ENCODE peak calls at places on chromosomes 5 and 9, in nine cellular contexts. A, D, Q, P, U, W, S, B and E are unnamed samples.

GRCh38 chr5:8458038-8458383 is 589.1 kb downstream of the MTRR start:
- DNase-seq in P (no peak), Q (no peak), D (peak), U (no peak), S (no peak), W (no peak), A (no peak), B (no peak), E (no peak)

GRCh38 chr5:83044941-83045340 is 32.3 kb downstream of the TMEM167A start:
- DNase-seq in Q (no peak), D (no peak), P (no peak), S (no peak), B (no peak), U (no peak), A (no peak), W (no peak), E (no peak)

GRCh38 chr5:174030289-174030688 is 15.2 kb upstream of the NSG2 start:
- DNase-seq in A (no peak), B (no peak), P (no peak), S (no peak), Q (no peak), D (no peak), W (no peak), U (no peak), E (no peak)

GRCh38 chr9:121556082-121556481 is 56.4 kb upstream of the GGTA1 start:
- DNase-seq in B (no peak), D (no peak), Q (no peak), P (no peak), U (no peak), W (no peak), A (no peak), S (no peak), E (no peak)

GRCh38 chr5:150055707-150056443 is 30.5 kb downstream of the CSF1R start:
- DNase-seq in W (no peak), A (no peak), B (no peak), U (no peak), S (no peak), D (no peak), Q (no peak), P (no peak), E (no peak)

GRCh38 chr5:139396691-139397090 is 1.8 kb upstream of the PROB1 start:
- DNase-seq in P (no peak), S (no peak), U (no peak), D (no peak), W (no peak), A (peak), Q (no peak), B (no peak), E (no peak)

GRCh38 chr5:18069790-18070189 is 435.5 kb downstream of the TAF11L14 start:
- DNase-seq in S (no peak), D (no peak), B (no peak), W (no peak), U (no peak), A (no peak), P (no peak), Q (no peak), E (no peak)

GRCh38 chr5:153352685-153353219 is 137.7 kb upstream of the GRIA1 start:
- DNase-seq in A (no peak), Q (no peak), B (no peak), S (no peak), U (no peak), W (no peak), P (no peak), D (no peak), E (no peak)

GRCh38 chr5:116358911-116359418 is 215.7 kb downstream of the SEMA6A start:
- DNase-seq in U (no peak), S (no peak), B (no peak), A (no peak), Q (no peak), D (no peak), W (no peak), P (no peak), E (no peak)

GRCh38 chr5:134647750-134648424 is 698 bp upstream of the SEC24A start:
- DNase-seq in S (no peak), P (no peak), Q (no peak), A (no peak), B (no peak), U (no peak), D (peak), W (no peak), E (no peak)

GRCh38 chr5:108636135-108636888 is 111.4 kb upstream of the FER start:
- DNase-seq in B (no peak), A (no peak), D (peak), U (no peak), P (no peak), S (no peak), Q (no peak), W (no peak), E (no peak)

GRCh38 chr5:116573279-116573616 is 1.4 kb downstream of the SEMA6A start:
- DNase-seq in P (peak), D (no peak), W (peak), S (peak), U (peak), Q (no peak), B (no peak), A (peak), E (no peak)

GRCh38 chr9:96047741-96048115 is 172.2 kb downstream of the ERCC6L2 start:
- DNase-seq in W (no peak), D (peak), S (no peak), B (no peak), A (peak), P (peak), Q (no peak), U (no peak), E (no peak)

GRCh38 chr5:149177911-149178565 is 36.7 kb downstream of the ABLIM3 start:
- DNase-seq in B (no peak), Q (no peak), D (peak), W (no peak), A (no peak), S (no peak), U (no peak), P (no peak), E (no peak)

GRCh38 chr5:14458414-14458813 is 123.2 kb upstream of the OTULINL start:
- DNase-seq in D (no peak), Q (no peak), A (no peak), W (no peak), P (no peak), S (no peak), U (no peak), B (no peak), E (no peak)

GRCh38 chr5:169201597-169201996 is 99.3 kb downstream of the SLIT3 start:
- DNase-seq in P (no peak), A (no peak), S (no peak), Q (peak), D (no peak), U (no peak), W (no peak), B (no peak), E (no peak)

GRCh38 chr5:71589903-71590302 is 2.8 kb downstream of the MCCC2 start:
- DNase-seq in D (no peak), U (no peak), B (no peak), S (no peak), Q (no peak), P (no peak), W (no peak), A (no peak), E (no peak)

GRCh38 chr5:150599917-150600511 is 40.4 kb upstream of the SYNPO start:
- DNase-seq in S (peak), P (peak), B (no peak), W (peak), D (no peak), U (peak), A (peak), Q (peak), E (peak)

GRCh38 chr5:56264417-56265025 is 31.4 kb upstream of the ANKRD55 start:
- DNase-seq in S (peak), D (peak), A (no peak), P (peak), B (peak), Q (peak), U (no peak), W (peak), E (no peak)

GRCh38 chr5:147400836-147401235 is 109.0 kb downstream of the DPYSL3 start:
- DNase-seq in P (no peak), D (no peak), B (no peak), S (no peak), W (no peak), A (no peak), Q (no peak), U (no peak), E (no peak)

GRCh38 chr9:3526903-3527652 is 1.3 kb upstream of the RFX3 start:
- DNase-seq in A (peak), S (peak), U (no peak), P (peak), D (peak), Q (no peak), B (no peak), W (no peak), E (no peak)

GRCh38 chr5:156386976-156387375 is 60.0 kb downstream of the SGCD start:
- DNase-seq in A (no peak), U (no peak), D (no peak), P (no peak), W (no peak), S (no peak), Q (no peak), B (no peak), E (no peak)

GRCh38 chr9:4530375-4530774 is 40.1 kb downstream of the SLC1A1 start:
- DNase-seq in Q (no peak), W (no peak), P (no peak), S (no peak), D (no peak), B (no peak), U (no peak), A (no peak), E (no peak)

GRCh38 chr9:38371495-38371894 is 21.0 kb upstream of the ALDH1B1 start:
- DNase-seq in P (peak), S (no peak), U (no peak), B (no peak), D (no peak), W (peak), Q (peak), A (no peak), E (no peak)

GRCh38 chr9:297104-297794 is 82.6 kb downstream of the DOCK8 start:
- DNase-seq in S (no peak), U (no peak), W (peak), A (peak), P (peak), B (no peak), Q (no peak), D (no peak), E (peak)

GRCh38 chr5:66987949-66988838 is 208.4 kb downstream of the CD180 start:
- DNase-seq in Q (peak), U (no peak), P (no peak), A (no peak), S (peak), B (no peak), D (peak), W (no peak), E (no peak)

GRCh38 chr5:84017704-84018240 is 297.1 kb upstream of the HAPLN1 start:
- DNase-seq in W (no peak), A (no peak), Q (no peak), P (no peak), S (no peak), U (no peak), B (no peak), D (no peak), E (no peak)

GRCh38 chr9:137648396-137648795 is 29.6 kb downstream of the EHMT1 start:
- DNase-seq in P (no peak), D (no peak), B (no peak), Q (no peak), U (no peak), A (peak), W (no peak), S (no peak), E (no peak)

GRCh38 chr9:136007906-136008692 is 46.9 kb upstream of the UBAC1 start:
- DNase-seq in S (no peak), U (peak), B (no peak), W (no peak), D (no peak), Q (no peak), P (no peak), A (no peak), E (no peak)

GRCh38 chr5:40221796-40222195 is 457.9 kb upstream of the PTGER4 start:
- DNase-seq in A (no peak), P (no peak), B (no peak), S (no peak), U (no peak), D (no peak), Q (no peak), W (no peak), E (no peak)

GRCh38 chr9:35526087-35526801 is 36.3 kb downstream of the RUSC2 start:
- DNase-seq in S (no peak), U (no peak), Q (no peak), P (no peak), W (no peak), B (no peak), D (no peak), A (no peak), E (no peak)
- TF ChIP-seq POLR2AphosphoS5 in S (no peak), U (no peak), Q (no peak), P (peak), W (no peak), B (no peak), D (no peak), A (no peak), E (no peak)

DNA sequence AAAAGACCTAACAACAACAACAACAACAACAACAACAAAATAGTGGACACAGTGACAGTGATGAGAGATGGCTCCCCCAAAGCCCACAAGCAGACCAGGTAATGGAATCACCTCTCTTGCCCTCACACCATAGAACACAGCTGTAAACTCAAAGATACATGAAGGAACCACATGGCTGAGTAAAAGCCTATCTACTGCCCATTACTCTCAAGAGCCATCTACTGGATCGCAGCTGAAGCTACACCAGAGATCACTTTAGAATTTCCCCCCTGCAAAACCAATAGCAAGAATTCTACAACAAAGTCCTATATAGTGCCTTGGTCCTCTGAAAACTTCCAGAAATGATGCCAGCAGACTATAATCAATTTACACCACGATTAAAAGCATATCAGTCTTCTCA is 1537.6 kb upstream of the CDH9 start:
- DNase-seq in W (no peak), S (no peak), D (peak), A (no peak), B (no peak), U (no peak), P (no peak), Q (no peak), E (no peak)
- TF ChIP-seq CTCF in W (no peak), S (peak), D (peak), A (no peak), B (no peak), U (no peak), P (no peak), Q (no peak), E (no peak)

GRCh38 chr9:128898845-128899565 is 17.1 kb downstream of the LRRC8A start:
- DNase-seq in W (no peak), B (no peak), D (no peak), A (no peak), P (no peak), Q (no peak), U (no peak), S (no peak), E (no peak)
- H3K27ac ChIP-seq in W (peak), B (no peak), D (no peak), A (peak), P (peak), Q (no peak), U (peak), S (no peak), E (peak)

GRCh38 chr9:134429007-134429406 is 102.8 kb downstream of the RXRA start:
- DNase-seq in B (no peak), A (no peak), U (peak), P (no peak), W (no peak), S (no peak), D (no peak), Q (no peak), E (no peak)

GRCh38 chr9:134431626-134432025 is 105.4 kb downstream of the RXRA start:
- DNase-seq in D (no peak), Q (no peak), W (no peak), S (no peak), B (no peak), A (no peak), U (peak), P (no peak), E (no peak)

GRCh38 chr9:134427153-134427782 is 101.0 kb downstream of the RXRA start:
- DNase-seq in D (no peak), A (no peak), Q (no peak), W (no peak), S (no peak), U (peak), B (no peak), P (no peak), E (no peak)

GRCh38 chr9:134428559-134428958 is 102.3 kb downstream of the RXRA start:
- DNase-seq in B (no peak), S (no peak), P (no peak), D (no peak), Q (no peak), W (no peak), U (no peak), A (no peak), E (no peak)

DNA sequence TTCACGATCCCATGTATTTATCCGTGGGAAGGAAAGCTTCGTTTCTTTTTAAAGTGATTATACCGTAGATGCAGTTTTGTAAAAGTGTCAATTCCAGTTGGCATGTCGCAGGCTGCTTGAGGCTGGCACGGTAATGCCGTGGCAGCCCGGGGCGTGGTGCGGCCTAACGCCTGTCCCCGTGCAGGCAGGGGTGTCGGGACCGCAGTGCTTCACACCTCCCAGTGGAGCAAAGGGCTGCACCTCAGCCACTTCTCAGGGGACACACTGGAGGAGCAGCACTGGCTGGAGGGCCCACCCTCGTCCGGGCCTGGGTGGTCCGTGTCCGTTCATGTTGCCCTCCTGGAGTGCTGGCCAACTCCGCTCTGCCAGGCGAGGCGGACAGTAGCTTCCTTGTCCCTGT is 103.2 kb downstream of the RXRA start:
- DNase-seq in Q (no peak), W (no peak), U (peak), A (no peak), D (no peak), P (no peak), B (no peak), S (no peak), E (no peak)
- TF ChIP-seq POLR2AphosphoS5 in Q (no peak), W (no peak), U (no peak), A (no peak), D (no peak), P (no peak), B (no peak), S (no peak), E (no peak)

GRCh38 chr9:127918201-127919107 is 1.6 kb upstream of the ST6GALNAC4 start:
- DNase-seq in A (no peak), B (no peak), W (no peak), Q (peak), U (no peak), D (peak), S (peak), P (no peak), E (no peak)
- TF ChIP-seq CTCF in A (no peak), B (peak), W (no peak), Q (peak), U (no peak), D (peak), S (peak), P (no peak), E (no peak)